ENCODE peak calls at places on chromosome 2, in six cellular contexts. W is spleen, V is coronary artery, S is upper lobe of right lung, T is right lobe of liver, D is pancreas. A is an unnamed sample.

GRCh38 chr2:96085541-96086355 is 30.6 kb downstream of the ADRA2B start:
- DNase-seq in S (no peak), V (no peak), W (peak), T (peak), D (no peak), A (peak)

GRCh38 chr2:200585730-200586643 is at the start of gene AOX1:
- DNase-seq in S (peak), T (peak), W (peak), D (peak), V (peak), A (no peak)

GRCh38 chr2:30282721-30283120 is 51.4 kb downstream of the LBH start:
- DNase-seq in W (peak), S (no peak), T (no peak), V (peak), D (no peak), A (no peak)

GRCh38 chr2:19623488-19623887 is 265.1 kb upstream of the OSR1 start:
- DNase-seq in S (no peak), V (no peak), D (no peak), T (no peak), W (no peak), A (no peak)

GRCh38 chr2:55107428-55107827 is 57.2 kb upstream of the RTN4 start:
- DNase-seq in W (no peak), V (no peak), S (no peak), D (no peak), T (no peak), A (no peak)

GRCh38 chr2:47295133-47295980 is 107.6 kb upstream of the MSH2 start:
- DNase-seq in S (no peak), T (no peak), V (no peak), D (no peak), W (no peak), A (no peak)

GRCh38 chr2:55885129-55885943 is 38.2 kb downstream of the EFEMP1 start:
- DNase-seq in T (no peak), S (no peak), D (no peak), W (no peak), V (no peak), A (no peak)

GRCh38 chr2:238936162-238937052 is 88.5 kb downstream of the TWIST2 start:
- DNase-seq in T (peak), W (peak), D (no peak), S (peak), V (peak), A (peak)

GRCh38 chr2:84782717-84783442 is 98.0 kb downstream of the TRABD2A start:
- DNase-seq in V (no peak), D (no peak), W (no peak), S (no peak), T (no peak), A (no peak)

GRCh38 chr2:24508878-24509277 is 17.8 kb downstream of the NCOA1 start:
- DNase-seq in D (no peak), T (no peak), S (no peak), W (no peak), V (no peak), A (no peak)

GRCh38 chr2:10841547-10842219 is 29.1 kb upstream of the PDIA6 start:
- DNase-seq in T (no peak), W (no peak), V (no peak), D (no peak), S (no peak), A (no peak)

GRCh38 chr2:62774555-62775366 is 69.2 kb downstream of the EHBP1 start:
- DNase-seq in V (no peak), D (no peak), S (no peak), W (no peak), T (no peak), A (no peak)

GRCh38 chr2:39413063-39413722 is 23.9 kb downstream of the MAP4K3 start:
- DNase-seq in W (no peak), T (no peak), S (no peak), V (no peak), D (no peak), A (no peak)

GRCh38 chr2:196316050-196316430 is 144.7 kb upstream of the STK17B start:
- DNase-seq in D (no peak), T (no peak), W (no peak), S (no peak), V (no peak), A (no peak)

GRCh38 chr2:239781461-239781860 is 243.7 kb downstream of the NDUFA10 start:
- DNase-seq in S (no peak), W (peak), T (peak), V (no peak), D (no peak), A (peak)

GRCh38 chr2:202026507-202026906 is 7.1 kb upstream of the FZD7 start:
- DNase-seq in D (no peak), W (no peak), T (no peak), V (no peak), S (no peak), A (peak)

GRCh38 chr2:46651363-46652099 is 172.2 kb downstream of the TMEM247 start:
- DNase-seq in S (no peak), D (no peak), W (no peak), T (no peak), V (no peak), A (no peak)

GRCh38 chr2:23492337-23492675 is 107.3 kb downstream of the KLHL29 start:
- DNase-seq in V (no peak), T (peak), D (no peak), S (no peak), W (peak), A (no peak)

GRCh38 chr2:65075605-65076344 is 19.6 kb downstream of the CEP68 start:
- DNase-seq in S (no peak), D (no peak), V (no peak), T (no peak), W (peak), A (no peak)

GRCh38 chr2:26692814-26693286 is 328 bp downstream of the KCNK3 start:
- DNase-seq in T (no peak), D (no peak), V (no peak), S (no peak), W (no peak), A (no peak)

GRCh38 chr2:76599732-76600368 is 889.1 kb upstream of the GCFC2 start:
- DNase-seq in V (no peak), T (peak), W (peak), S (no peak), D (peak), A (no peak)

GRCh38 chr2:152301131-152301530 is 33.8 kb upstream of the FMNL2 start:
- DNase-seq in D (no peak), W (no peak), S (no peak), T (no peak), V (no peak), A (no peak)

GRCh38 chr2:234537929-234538328 is 41.0 kb upstream of the ARL4C start:
- DNase-seq in D (no peak), W (no peak), V (no peak), S (no peak), T (no peak), A (no peak)

GRCh38 chr2:239308696-239309397 is 92.0 kb downstream of the HDAC4 start:
- DNase-seq in W (peak), T (peak), D (peak), V (peak), S (peak), A (no peak)

GRCh38 chr2:233112261-233113113 is 52.3 kb downstream of the INPP5D start:
- DNase-seq in T (no peak), W (peak), V (peak), S (peak), D (no peak), A (no peak)

GRCh38 chr2:143575340-143575739 is 446.1 kb downstream of the ARHGAP15 start:
- DNase-seq in S (no peak), V (no peak), T (no peak), W (no peak), D (no peak), A (no peak)

GRCh38 chr2:72038524-72038923 is 109.1 kb downstream of the CYP26B1 start:
- DNase-seq in D (no peak), T (no peak), S (no peak), V (no peak), W (no peak), A (no peak)

GRCh38 chr2:108315408-108316193 is 26.9 kb downstream of the SULT1C2 start:
- DNase-seq in V (no peak), S (no peak), T (no peak), W (no peak), D (no peak), A (no peak)

GRCh38 chr2:169598982-169599381 is 14.8 kb downstream of the PPIG start:
- DNase-seq in V (no peak), T (no peak), D (no peak), S (no peak), W (no peak), A (no peak)

GRCh38 chr2:107745100-107745499 is 81.6 kb upstream of the RGPD4 start:
- DNase-seq in S (no peak), V (no peak), T (no peak), W (no peak), D (no peak), A (no peak)

GRCh38 chr2:102291221-102292075 is 19.9 kb upstream of the IL1RL1 start:
- DNase-seq in T (no peak), V (no peak), D (no peak), W (no peak), S (no peak), A (no peak)

GRCh38 chr2:198316852-198317395 is 512.5 kb downstream of the PLCL1 start:
- DNase-seq in S (no peak), T (no peak), V (no peak), D (no peak), W (no peak), A (no peak)

GRCh38 chr2:112161431-112162145 is 23.4 kb downstream of the FBLN7 start:
- DNase-seq in D (no peak), W (no peak), S (peak), T (no peak), V (peak), A (no peak)

GRCh38 chr2:62578837-62579640 is 73.0 kb upstream of the TMEM17 start:
- DNase-seq in W (no peak), V (no peak), D (no peak), S (no peak), T (no peak), A (no peak)

GRCh38 chr2:43270930-43271615 is 44.7 kb upstream of the ZFP36L2 start:
- DNase-seq in T (no peak), S (no peak), D (no peak), W (no peak), V (no peak), A (no peak)

GRCh38 chr2:216151313-216152030 is 42.3 kb downstream of the XRCC5 start:
- DNase-seq in W (no peak), V (no peak), D (no peak), T (no peak), S (no peak), A (no peak)
- TF ChIP-seq CTCF in W (no peak), V (no peak), D (no peak), T (no peak), S (no peak), A (no peak)

DNA sequence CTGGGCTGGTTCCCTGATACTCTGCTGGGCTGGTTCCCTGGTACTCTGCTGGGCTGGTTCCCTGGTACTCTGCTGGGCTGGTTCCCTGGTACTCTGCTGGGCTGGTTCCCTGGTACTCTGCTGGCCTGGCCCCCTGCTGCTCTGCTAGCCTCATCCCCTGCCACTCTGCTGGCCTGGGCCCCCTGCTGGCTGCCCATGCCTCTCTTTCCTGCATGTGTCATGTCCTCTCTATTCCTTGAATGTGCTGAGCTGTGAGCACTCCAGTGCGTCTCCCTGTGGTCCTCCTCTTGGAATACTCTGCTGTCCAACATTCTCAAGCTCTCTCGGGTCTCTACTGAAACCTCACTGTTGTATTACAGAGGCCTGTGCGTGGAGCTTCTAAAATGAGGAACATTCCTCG is 216.3 kb downstream of the RNF144A start:
- DNase-seq in D (no peak), S (no peak), W (no peak), V (no peak), T (no peak), A (no peak)
- TF ChIP-seq CTCF in D (no peak), S (no peak), W (no peak), V (no peak), T (no peak), A (no peak)

GRCh38 chr2:177101930-177102329 is 110.7 kb upstream of the HNRNPA3 start:
- DNase-seq in W (no peak), D (no peak), S (no peak), T (no peak), V (no peak), A (no peak)

GRCh38 chr2:177108890-177109289 is 103.7 kb upstream of the HNRNPA3 start:
- DNase-seq in S (no peak), T (no peak), V (no peak), D (no peak), W (no peak), A (no peak)

GRCh38 chr2:177106212-177106611 is 106.4 kb upstream of the HNRNPA3 start:
- DNase-seq in W (no peak), V (no peak), T (no peak), D (no peak), S (no peak), A (no peak)
- TF ChIP-seq CTCF in W (no peak), V (no peak), T (no peak), D (no peak), S (no peak), A (peak)

GRCh38 chr2:206164261-206164862 is 4.7 kb downstream of the EEF1B2 start:
- DNase-seq in D (no peak), S (no peak), V (no peak), W (no peak), T (no peak), A (no peak)
- TF ChIP-seq CTCF in D (peak), S (peak), V (peak), W (peak), T (peak), A (peak)

DNA sequence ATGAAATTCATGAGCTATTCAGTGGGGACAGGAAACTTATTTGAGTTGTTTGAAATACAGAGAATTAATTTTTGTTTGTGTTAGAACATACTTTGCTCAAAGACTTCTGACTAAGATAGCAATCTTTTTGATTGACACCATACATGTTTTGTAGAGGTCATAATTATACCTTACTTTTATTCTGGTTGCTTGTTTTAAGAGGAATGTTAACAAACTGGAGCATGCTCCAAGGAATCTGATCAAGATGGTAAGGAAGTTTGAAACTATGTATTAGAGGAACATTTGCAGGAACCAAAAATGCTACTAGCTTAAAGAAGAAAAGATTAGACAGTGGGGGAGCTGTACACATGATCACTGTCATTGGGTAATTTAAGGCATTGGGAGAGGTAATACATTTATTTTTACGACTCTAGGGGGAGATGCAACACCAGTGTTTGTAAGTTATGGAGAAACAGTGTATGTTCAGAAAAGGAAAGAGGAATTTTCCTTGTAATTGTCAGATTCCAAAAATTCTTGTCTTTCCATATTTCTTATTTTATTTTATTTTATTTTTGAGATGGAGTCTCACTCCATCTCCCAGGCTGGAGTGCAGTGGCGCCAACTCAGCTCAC is 8.0 kb downstream of the AGFG1 start:
- DNase-seq in S (no peak), V (no peak), T (no peak), W (no peak), D (no peak), A (no peak)
- TF ChIP-seq CTCF in S (peak), V (no peak), T (peak), W (no peak), D (no peak), A (peak)

GRCh38 chr2:20781656-20782265 is 41.1 kb downstream of the LDAH start:
- DNase-seq in D (no peak), S (no peak), V (no peak), W (no peak), T (no peak), A (no peak)
- TF ChIP-seq CTCF in D (peak), S (peak), V (peak), W (peak), T (peak), A (peak)

GRCh38 chr2:168490015-168490874 is 34.2 kb downstream of the CERS6 start:
- DNase-seq in D (no peak), T (no peak), V (no peak), W (no peak), S (no peak), A (no peak)

GRCh38 chr2:168495524-168495923 is 39.5 kb downstream of the CERS6 start:
- DNase-seq in S (no peak), T (no peak), D (no peak), V (no peak), W (no peak), A (no peak)

GRCh38 chr2:168499500-168499899 is 43.4 kb downstream of the CERS6 start:
- DNase-seq in T (no peak), D (no peak), W (no peak), V (no peak), S (no peak), A (no peak)

GRCh38 chr2:168490916-168491605 is 35.0 kb downstream of the CERS6 start:
- DNase-seq in W (no peak), T (no peak), V (no peak), S (no peak), D (no peak), A (no peak)

DNA sequence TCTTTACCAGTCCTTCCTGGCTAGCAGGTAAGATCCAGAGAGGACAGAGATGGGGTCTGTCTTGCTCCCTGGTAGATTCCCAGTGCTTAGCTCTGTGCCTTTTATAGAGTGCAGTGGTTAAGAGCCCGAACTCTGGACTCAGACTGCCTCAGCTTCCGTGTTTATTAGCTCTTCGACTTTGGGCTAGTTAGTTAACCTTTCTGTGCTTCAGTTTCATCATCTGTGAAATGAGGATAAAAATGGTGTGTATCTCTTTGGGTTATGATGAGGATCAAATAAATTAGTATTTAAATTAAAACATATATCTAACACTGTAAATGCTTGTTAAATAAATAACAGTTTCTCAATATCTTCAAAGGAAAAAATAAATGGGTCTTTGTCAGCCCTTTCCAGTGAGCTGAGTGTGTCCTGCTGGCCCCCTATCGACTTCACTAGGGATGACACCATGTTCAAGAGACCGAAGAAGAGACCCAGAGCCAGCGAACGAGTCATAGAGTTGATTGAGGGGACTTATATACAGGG is 38.2 kb downstream of the CERS6 start:
- DNase-seq in T (no peak), S (no peak), V (no peak), D (no peak), W (no peak), A (no peak)
- TF ChIP-seq CTCF in T (peak), S (no peak), V (no peak), D (no peak), W (no peak), A (peak)

GRCh38 chr2:41806286-41806685 is 241.5 kb upstream of the PKDCC start:
- DNase-seq in D (no peak), T (no peak), V (no peak), W (no peak), S (no peak), A (no peak)
- TF ChIP-seq CTCF in D (no peak), T (peak), V (no peak), W (no peak), S (no peak), A (no peak)

GRCh38 chr2:182649316-182649715 is 66.7 kb upstream of the DNAJC10 start:
- DNase-seq in V (no peak), D (no peak), T (no peak), S (no peak), W (no peak), A (no peak)
- TF ChIP-seq CTCF in V (peak), D (no peak), T (peak), S (peak), W (no peak), A (peak)